ENCODE peak calls at places on chromosomes 13 and 19, in ten cellular contexts. D, U, Y, P, G, L, O, M, T and C are unnamed samples.

GRCh38 chr19:13366529-13367143 is 139.6 kb downstream of the CACNA1A start:
- DNase-seq in D (no peak), U (peak; percentile 40), Y (no peak), P (peak; percentile 56), G (no peak), L (no peak), O (peak; percentile 29), M (no peak), T (no peak), C (peak; percentile 79)

GRCh38 chr13:27203854-27204253 is 32.2 kb upstream of the USP12 start:
- DNase-seq in D (no peak), U (peak; percentile 45), Y (no peak), P (peak; percentile 34), G (no peak), L (no peak), O (no peak), M (no peak), T (no peak), C (peak; percentile 45)

GRCh38 chr19:15461694-15462093 is 2.6 kb downstream of the RASAL3 start:
- DNase-seq in D (no peak), U (no peak), Y (no peak), P (no peak), G (no peak), L (no peak), O (no peak), M (no peak), T (no peak), C (no peak)

GRCh38 chr19:46972301-46972700 is 47.3 kb upstream of the NPAS1 start:
- DNase-seq in D (no peak), U (no peak), Y (no peak), P (no peak), G (no peak), L (no peak), O (no peak), M (no peak), T (no peak), C (no peak)

GRCh38 chr19:5128251-5128931 is 159.5 kb downstream of the KDM4B start:
- DNase-seq in D (no peak), U (peak; percentile 64), Y (no peak), P (no peak), G (no peak), L (no peak), O (peak; percentile 43), M (no peak), T (no peak), C (peak; percentile 79)

GRCh38 chr19:56170261-56170660 is 5.5 kb upstream of the GALP start:
- DNase-seq in D (no peak), U (peak; percentile 38), Y (no peak), P (peak; percentile 99), G (peak; percentile 87), L (peak; percentile 90), O (no peak), M (no peak), T (no peak), C (no peak)

GRCh38 chr13:93867481-93867880 is 612.0 kb downstream of the DCT start:
- DNase-seq in D (no peak), U (no peak), Y (no peak), P (no peak), G (no peak), L (no peak), O (no peak), M (no peak), T (no peak), C (no peak)

GRCh38 chr13:27353166-27353583 is 71.2 kb upstream of the GTF3A start:
- DNase-seq in D (no peak), U (no peak), Y (no peak), P (peak; percentile 55), G (no peak), L (no peak), O (no peak), M (no peak), T (peak; percentile 31), C (no peak)

GRCh38 chr19:10655457-10656312 is 1.5 kb downstream of the ILF3 start:
- DNase-seq in D (no peak), U (peak; percentile 54), Y (no peak), P (peak; percentile 55), G (no peak), L (no peak), O (no peak), M (no peak), T (no peak), C (peak; percentile 55)

GRCh38 chr19:46495789-46496099 is at the start of gene PNMA8B:
- DNase-seq in D (no peak), U (no peak), Y (no peak), P (no peak), G (peak; percentile 61), L (no peak), O (peak; percentile 98), M (no peak), T (no peak), C (no peak)

GRCh38 chr19:40588110-40588854 is 11.6 kb downstream of the SHKBP1 start:
- DNase-seq in D (no peak), U (peak; percentile 74), Y (no peak), P (no peak), G (no peak), L (no peak), O (no peak), M (no peak), T (no peak), C (no peak)

GRCh38 chr19:33808399-33808798 is 11.7 kb downstream of the KCTD15 start:
- DNase-seq in D (no peak), U (no peak), Y (no peak), P (no peak), G (no peak), L (no peak), O (no peak), M (no peak), T (no peak), C (no peak)

GRCh38 chr19:57888494-57889231 is at the start of gene ZNF814:
- DNase-seq in D (peak; percentile 65), U (peak; percentile 68), Y (peak; percentile 90), P (peak; percentile 9), G (peak; percentile 88), L (peak; percentile 79), O (peak; percentile 86), M (peak; percentile 74), T (peak; percentile 78), C (peak; percentile 94)